ENCODE peak calls at places on chromosomes 11 and 22, in six cellular contexts. M is RWPE1, P is psoas muscle, E is HL-60, H is chondrocyte, X is neural progenitor cell. N is an unnamed sample.
A peak's percentile ranks its signal among the peaks of the same experiment; 100 is the strongest.

GRCh38 chr11:120017582-120017981 is 120.3 kb downstream of the TRIM29 start:
- DNase-seq in M (no peak), P (no peak), E (no peak), H (no peak), X (no peak), N (no peak)

GRCh38 chr11:7690648-7691047 is 15.6 kb downstream of the OVCH2 start:
- DNase-seq in M (no peak), P (no peak), E (no peak), H (no peak), X (peak; percentile 16), N (no peak)

GRCh38 chr22:50002791-50003190 is 9.8 kb downstream of the IL17REL start:
- DNase-seq in M (no peak), P (no peak), E (no peak), H (peak; percentile 43), X (no peak), N (no peak)

GRCh38 chr22:27676545-27677188 is 124.9 kb downstream of the MN1 start:
- DNase-seq in M (no peak), P (no peak), E (no peak), H (no peak), X (no peak), N (no peak)

GRCh38 chr11:6400431-6401345 is 10.4 kb downstream of the SMPD1 start:
- DNase-seq in M (no peak), P (no peak), E (no peak), H (no peak), X (no peak), N (no peak)

GRCh38 chr22:41682033-41682807 is 6.4 kb downstream of the SNU13 start:
- DNase-seq in M (peak; percentile 86), P (peak; percentile 94), E (peak; percentile 85), H (peak; percentile 96), X (peak; percentile 83), N (peak; percentile 88)

GRCh38 chr11:95977534-95978174 is 53.7 kb upstream of the MTMR2 start:
- DNase-seq in M (peak; percentile 2), P (no peak), E (no peak), H (no peak), X (no peak), N (no peak)

GRCh38 chr22:27174970-27175369 is 517.6 kb downstream of the MIAT start:
- DNase-seq in M (no peak), P (no peak), E (no peak), H (no peak), X (peak; percentile 71), N (no peak)

GRCh38 chr22:49760630-49761571 is 66.8 kb downstream of the BRD1 start:
- DNase-seq in M (no peak), P (peak; percentile 39), E (peak; percentile 27), H (peak; percentile 58), X (no peak), N (peak; percentile 86)

GRCh38 chr11:65574963-65575567 is 788 bp upstream of the EHBP1L1 start:
- DNase-seq in M (no peak), P (no peak), E (no peak), H (no peak), X (no peak), N (no peak)

GRCh38 chr22:48366056-48366455 is 1461.6 kb downstream of the BRD1 start:
- DNase-seq in M (no peak), P (no peak), E (no peak), H (no peak), X (no peak), N (no peak)

GRCh38 chr11:19498986-19499669 is 213.5 kb upstream of the NAV2 start:
- DNase-seq in M (peak; percentile 12), P (no peak), E (no peak), H (no peak), X (no peak), N (no peak)

GRCh38 chr11:115503083-115503885 is 931 bp downstream of the CADM1 start:
- DNase-seq in M (no peak), P (peak; percentile 83), E (no peak), H (peak; percentile 88), X (peak; percentile 85), N (peak; percentile 50)

GRCh38 chr22:42811510-42811909 is 45.6 kb downstream of the ARFGAP3 start:
- DNase-seq in M (no peak), P (no peak), E (no peak), H (no peak), X (no peak), N (no peak)

GRCh38 chr11:14784230-14784629 is 107.8 kb downstream of the CYP2R1 start:
- DNase-seq in M (no peak), P (no peak), E (no peak), H (no peak), X (no peak), N (no peak)

GRCh38 chr11:14793546-14793945 is 98.5 kb downstream of the CYP2R1 start:
- DNase-seq in M (no peak), P (no peak), E (no peak), H (no peak), X (no peak), N (no peak)

DNA sequence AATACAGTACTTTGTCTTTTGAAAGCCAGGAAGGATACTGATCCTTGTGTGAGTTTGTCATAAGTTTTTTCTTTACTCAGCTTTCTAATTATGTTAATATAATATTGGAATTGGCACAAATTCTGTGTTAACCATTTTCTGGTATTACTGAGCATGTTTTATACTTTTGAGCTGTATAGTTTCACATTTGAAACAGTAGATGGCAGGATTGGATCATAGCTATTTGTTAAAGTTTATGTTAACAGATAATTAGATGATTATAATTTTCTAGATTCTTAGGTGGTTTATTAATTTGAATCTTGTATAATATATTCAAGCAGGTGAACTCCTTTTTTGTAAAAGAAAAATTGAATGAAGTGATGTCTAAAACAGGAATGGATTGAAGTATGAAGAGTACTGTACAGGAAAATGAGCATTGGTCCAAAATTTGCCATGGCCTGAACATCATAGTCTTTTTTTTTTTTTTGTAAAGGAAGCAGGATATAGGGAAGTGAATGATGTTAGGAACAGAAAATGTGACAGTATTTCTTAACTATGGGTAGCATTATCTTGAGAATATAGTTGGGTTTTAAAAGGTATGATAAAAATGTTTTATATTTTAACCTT is 102.0 kb downstream of the CYP2R1 start:
- DNase-seq in M (no peak), P (no peak), E (no peak), H (no peak), X (no peak), N (peak; percentile 10)
- TF ChIP-seq CTCF in M (peak; percentile 64), P (peak; percentile 36), E (peak; percentile 14), H (peak; percentile 86), X (peak; percentile 48), N (peak; percentile 34)

DNA sequence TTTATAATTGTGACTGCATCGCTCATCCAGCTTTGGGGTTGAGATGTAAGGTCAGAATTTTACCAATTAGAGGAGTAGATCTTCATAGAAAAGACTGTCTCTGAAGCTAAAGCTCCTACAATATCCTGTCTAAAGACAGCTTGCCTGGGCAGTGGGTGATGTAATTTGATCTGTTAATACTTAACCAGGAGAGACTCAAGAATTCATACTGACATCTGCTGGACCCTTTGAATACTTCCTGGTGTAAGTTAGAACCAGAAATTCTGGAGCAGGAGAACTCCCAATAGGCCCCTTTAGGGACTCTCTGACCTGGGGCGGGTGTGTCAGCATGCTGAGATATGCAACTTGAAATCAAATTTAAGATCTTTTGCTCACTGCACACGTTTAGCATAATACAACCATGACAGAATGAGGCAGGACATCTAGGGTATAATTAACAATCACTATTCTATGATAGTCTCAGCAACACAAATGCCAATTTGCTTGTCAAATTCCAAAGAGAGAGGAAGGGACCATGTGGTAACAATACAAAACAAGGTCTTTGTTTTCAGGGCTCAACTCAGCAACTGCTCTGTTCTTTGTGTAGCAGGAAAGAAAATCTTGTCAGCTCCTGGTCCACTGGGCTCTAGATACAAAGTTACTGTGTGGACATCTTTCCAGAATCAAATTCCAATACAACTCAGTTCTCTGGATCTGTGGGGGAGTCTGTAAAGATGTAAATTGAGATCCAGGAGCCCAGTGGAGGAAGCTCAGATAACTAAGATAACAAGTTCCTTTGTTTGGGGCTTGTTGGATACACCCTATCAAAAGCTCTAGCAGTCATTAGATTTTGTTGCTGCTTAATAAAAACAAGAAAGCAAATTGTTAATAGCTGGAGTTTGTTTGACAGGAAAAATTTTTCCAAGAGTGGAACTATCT is 144.0 kb downstream of the INSC start:
- DNase-seq in M (peak; percentile 18), P (no peak), E (no peak), H (no peak), X (peak; percentile 37), N (no peak)
- TF ChIP-seq CTCF in M (no peak), P (no peak), E (no peak), H (peak; percentile 72), X (peak; percentile 29), N (no peak)

DNA sequence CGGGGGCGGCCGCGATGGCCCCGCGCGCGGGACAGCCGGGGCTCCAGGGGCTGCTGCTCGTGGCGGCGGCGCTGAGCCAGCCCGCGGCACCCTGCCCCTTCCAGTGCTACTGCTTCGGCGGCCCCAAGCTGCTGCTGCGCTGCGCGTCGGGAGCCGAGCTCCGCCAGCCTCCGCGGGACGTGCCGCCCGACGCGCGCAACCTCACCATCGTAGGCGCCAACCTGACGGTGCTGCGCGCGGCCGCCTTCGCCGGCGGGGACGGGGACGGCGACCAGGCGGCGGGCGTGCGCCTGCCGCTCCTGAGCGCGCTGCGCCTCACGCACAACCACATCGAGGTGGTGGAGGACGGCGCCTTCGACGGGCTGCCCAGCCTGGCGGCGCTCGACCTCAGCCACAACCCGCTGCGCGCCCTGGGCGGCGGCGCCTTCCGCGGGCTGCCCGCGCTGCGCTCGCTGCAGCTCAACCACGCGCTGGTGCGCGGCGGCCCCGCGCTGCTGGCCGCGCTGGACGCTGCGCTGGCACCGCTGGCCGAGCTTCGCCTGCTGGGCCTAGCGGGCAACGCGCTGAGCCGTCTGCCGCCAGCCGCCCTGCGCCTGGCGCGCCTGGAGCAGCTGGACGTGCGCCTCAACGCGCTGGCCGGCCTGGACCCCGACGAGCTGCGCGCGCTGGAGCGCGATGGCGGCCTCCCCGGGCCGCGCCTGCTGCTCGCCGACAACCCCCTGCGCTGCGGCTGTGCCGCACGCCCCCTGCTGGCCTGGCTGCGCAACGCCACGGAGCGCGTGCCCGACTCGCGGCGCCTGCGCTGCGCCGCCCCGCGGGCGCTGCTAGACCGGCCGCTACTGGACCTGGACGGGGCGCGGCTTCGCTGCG is 697 bp downstream of the TPBGL start:
- DNase-seq in M (peak; percentile 86), P (peak; percentile 91), E (peak; percentile 70), H (peak; percentile 63), X (peak; percentile 95), N (peak; percentile 69)
- TF ChIP-seq CTCF in M (peak; percentile 97), P (peak; percentile 95), E (peak; percentile 63), H (peak; percentile 86), X (peak; percentile 79), N (peak; percentile 82)

GRCh38 chr11:114025329-114025907 is 34.1 kb upstream of the ZBTB16 start:
- DNase-seq in M (no peak), P (no peak), E (no peak), H (no peak), X (no peak), N (no peak)

GRCh38 chr11:114027396-114027795 is 32.1 kb upstream of the ZBTB16 start:
- DNase-seq in M (no peak), P (no peak), E (no peak), H (no peak), X (no peak), N (no peak)

GRCh38 chr11:114026355-114026754 is 33.2 kb upstream of the ZBTB16 start:
- DNase-seq in M (no peak), P (no peak), E (peak; percentile 18), H (no peak), X (peak; percentile 66), N (peak; percentile 18)

GRCh38 chr11:114031599-114032320 is 27.8 kb upstream of the ZBTB16 start:
- DNase-seq in M (no peak), P (no peak), E (no peak), H (no peak), X (no peak), N (no peak)

DNA sequence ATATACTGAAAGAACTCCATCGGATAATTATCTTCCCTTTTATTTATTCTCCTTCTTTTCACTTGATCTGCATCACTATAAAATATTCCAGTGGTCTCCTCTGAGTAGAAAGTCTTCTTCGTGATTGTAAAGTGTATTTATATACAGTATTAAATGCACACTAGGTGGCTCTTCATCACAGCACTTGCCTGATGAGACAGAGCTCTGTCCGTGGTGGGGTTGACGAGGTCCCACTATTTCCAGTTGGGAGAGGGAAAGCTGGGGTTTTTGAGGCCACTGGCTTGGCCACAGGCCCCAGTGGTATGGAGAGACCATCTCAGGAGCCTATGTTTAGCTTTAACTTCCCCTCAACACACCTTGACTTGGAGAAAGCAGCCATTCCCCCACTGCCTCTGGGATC is 31.6 kb upstream of the ZBTB16 start:
- DNase-seq in M (no peak), P (no peak), E (no peak), H (no peak), X (no peak), N (no peak)
- TF ChIP-seq CTCF in M (no peak), P (peak; percentile 17), E (no peak), H (peak; percentile 67), X (no peak), N (no peak)